ENCODE peak calls at places on chromosomes 3 and 15, in nine cellular contexts. One of them, this sample, is unnamed.

GRCh38 chr3:106827515-106828213 is 549.6 kb upstream of the CCDC54 start:
- DNase-seq in NCI-H2081: no peak
- DNase-seq in cardiac septum: no peak
- DNase-seq in fibroblast of pulmonary artery: peak
- DNase-seq in germinal center: no peak
- DNase-seq in AG08395: peak
- DNase-seq in EH: peak
- DNase-seq in adipocyte: peak
- DNase-seq in Jurkat, Clone E6-1: no peak
- DNase-seq in this sample: peak

GRCh38 chr3:137946341-137946973 is 63.5 kb upstream of the CLDN18 start:
- DNase-seq in NCI-H2081: peak
- DNase-seq in cardiac septum: no peak
- DNase-seq in fibroblast of pulmonary artery: peak
- DNase-seq in germinal center: peak
- DNase-seq in AG08395: peak
- DNase-seq in EH: peak
- DNase-seq in adipocyte: peak
- DNase-seq in Jurkat, Clone E6-1: peak
- DNase-seq in this sample: peak

GRCh38 chr3:179589143-179589542 is 15.3 kb downstream of the MRPL47 start:
- DNase-seq in NCI-H2081: no peak
- DNase-seq in cardiac septum: no peak
- DNase-seq in fibroblast of pulmonary artery: peak
- DNase-seq in germinal center: no peak
- DNase-seq in AG08395: no peak
- DNase-seq in EH: peak
- DNase-seq in adipocyte: peak
- DNase-seq in Jurkat, Clone E6-1: no peak
- DNase-seq in this sample: no peak

GRCh38 chr3:15367059-15367458 is 34.7 kb upstream of the SH3BP5 start:
- DNase-seq in NCI-H2081: no peak
- DNase-seq in cardiac septum: no peak
- DNase-seq in fibroblast of pulmonary artery: peak
- DNase-seq in germinal center: no peak
- DNase-seq in AG08395: peak
- DNase-seq in EH: peak
- DNase-seq in adipocyte: peak
- DNase-seq in Jurkat, Clone E6-1: no peak
- DNase-seq in this sample: peak

GRCh38 chr15:59918994-59919951 is 84.8 kb upstream of the FOXB1 start:
- DNase-seq in NCI-H2081: no peak
- DNase-seq in cardiac septum: no peak
- DNase-seq in fibroblast of pulmonary artery: peak
- DNase-seq in germinal center: no peak
- DNase-seq in AG08395: peak
- DNase-seq in EH: peak
- DNase-seq in adipocyte: peak
- DNase-seq in Jurkat, Clone E6-1: no peak
- DNase-seq in this sample: peak

GRCh38 chr3:157248590-157249425 is 88.9 kb upstream of the CCNL1 start:
- DNase-seq in NCI-H2081: no peak
- DNase-seq in cardiac septum: peak
- DNase-seq in fibroblast of pulmonary artery: peak
- DNase-seq in germinal center: no peak
- DNase-seq in AG08395: peak
- DNase-seq in EH: peak
- DNase-seq in adipocyte: peak
- DNase-seq in Jurkat, Clone E6-1: no peak
- DNase-seq in this sample: peak

GRCh38 chr3:117531078-117531477 is 821.5 kb downstream of the TUSC7 start:
- DNase-seq in NCI-H2081: no peak
- DNase-seq in cardiac septum: no peak
- DNase-seq in fibroblast of pulmonary artery: no peak
- DNase-seq in germinal center: no peak
- DNase-seq in AG08395: no peak
- DNase-seq in EH: no peak
- DNase-seq in adipocyte: no peak
- DNase-seq in Jurkat, Clone E6-1: no peak
- DNase-seq in this sample: no peak

GRCh38 chr15:74604983-74605809 is 10.4 kb upstream of the CLK3 start:
- DNase-seq in NCI-H2081: peak
- DNase-seq in cardiac septum: no peak
- DNase-seq in fibroblast of pulmonary artery: no peak
- DNase-seq in germinal center: no peak
- DNase-seq in AG08395: no peak
- DNase-seq in EH: peak
- DNase-seq in adipocyte: no peak
- DNase-seq in Jurkat, Clone E6-1: no peak
- DNase-seq in this sample: no peak

GRCh38 chr3:23608650-23609049 is 197.1 kb upstream of the UBE2E1 start:
- DNase-seq in NCI-H2081: no peak
- DNase-seq in cardiac septum: no peak
- DNase-seq in fibroblast of pulmonary artery: no peak
- DNase-seq in germinal center: no peak
- DNase-seq in AG08395: no peak
- DNase-seq in EH: no peak
- DNase-seq in adipocyte: no peak
- DNase-seq in Jurkat, Clone E6-1: no peak
- DNase-seq in this sample: no peak

GRCh38 chr3:161066926-161067325 is 38.2 kb downstream of the B3GALNT1 start:
- DNase-seq in NCI-H2081: no peak
- DNase-seq in cardiac septum: no peak
- DNase-seq in fibroblast of pulmonary artery: no peak
- DNase-seq in germinal center: no peak
- DNase-seq in AG08395: no peak
- DNase-seq in EH: no peak
- DNase-seq in adipocyte: no peak
- DNase-seq in Jurkat, Clone E6-1: no peak
- DNase-seq in this sample: no peak

GRCh38 chr15:96416218-96416933 is 85.9 kb downstream of the NR2F2 start:
- DNase-seq in NCI-H2081: no peak
- DNase-seq in cardiac septum: no peak
- DNase-seq in fibroblast of pulmonary artery: no peak
- DNase-seq in germinal center: no peak
- DNase-seq in AG08395: no peak
- DNase-seq in EH: no peak
- DNase-seq in adipocyte: no peak
- DNase-seq in Jurkat, Clone E6-1: no peak
- DNase-seq in this sample: no peak

GRCh38 chr15:65192016-65192415 is 6.9 kb upstream of the CLPX start:
- DNase-seq in NCI-H2081: no peak
- DNase-seq in cardiac septum: no peak
- DNase-seq in fibroblast of pulmonary artery: peak
- DNase-seq in germinal center: no peak
- DNase-seq in AG08395: peak
- DNase-seq in EH: peak
- DNase-seq in adipocyte: no peak
- DNase-seq in Jurkat, Clone E6-1: no peak
- DNase-seq in this sample: no peak

GRCh38 chr3:107328074-107328473 is 49.2 kb upstream of the CCDC54 start:
- DNase-seq in NCI-H2081: no peak
- DNase-seq in cardiac septum: no peak
- DNase-seq in fibroblast of pulmonary artery: no peak
- DNase-seq in germinal center: no peak
- DNase-seq in AG08395: no peak
- DNase-seq in EH: no peak
- DNase-seq in adipocyte: no peak
- DNase-seq in Jurkat, Clone E6-1: no peak
- DNase-seq in this sample: no peak

GRCh38 chr15:36791849-36792618 is 212.6 kb downstream of the CDIN1 start:
- DNase-seq in NCI-H2081: no peak
- DNase-seq in cardiac septum: no peak
- DNase-seq in fibroblast of pulmonary artery: no peak
- DNase-seq in germinal center: no peak
- DNase-seq in AG08395: no peak
- DNase-seq in EH: no peak
- DNase-seq in adipocyte: no peak
- DNase-seq in Jurkat, Clone E6-1: no peak
- DNase-seq in this sample: no peak

GRCh38 chr3:106691476-106691875 is 685.8 kb upstream of the CCDC54 start:
- DNase-seq in NCI-H2081: no peak
- DNase-seq in cardiac septum: no peak
- DNase-seq in fibroblast of pulmonary artery: no peak
- DNase-seq in germinal center: no peak
- DNase-seq in AG08395: no peak
- DNase-seq in EH: no peak
- DNase-seq in adipocyte: no peak
- DNase-seq in Jurkat, Clone E6-1: no peak
- DNase-seq in this sample: no peak

GRCh38 chr15:60528530-60528929 is 49.6 kb upstream of the ICE2 start:
- DNase-seq in NCI-H2081: no peak
- DNase-seq in cardiac septum: no peak
- DNase-seq in fibroblast of pulmonary artery: peak
- DNase-seq in germinal center: no peak
- DNase-seq in AG08395: no peak
- DNase-seq in EH: peak
- DNase-seq in adipocyte: no peak
- DNase-seq in Jurkat, Clone E6-1: no peak
- DNase-seq in this sample: peak

GRCh38 chr15:40844543-40844981 is 714 bp downstream of the SPINT1 start:
- DNase-seq in NCI-H2081: no peak
- DNase-seq in cardiac septum: no peak
- DNase-seq in fibroblast of pulmonary artery: no peak
- DNase-seq in germinal center: peak
- DNase-seq in AG08395: peak
- DNase-seq in EH: peak
- DNase-seq in adipocyte: peak
- DNase-seq in Jurkat, Clone E6-1: peak
- DNase-seq in this sample: peak

GRCh38 chr3:193912621-193913178 is 223.2 kb upstream of the HES1 start:
- DNase-seq in NCI-H2081: no peak
- DNase-seq in cardiac septum: no peak
- DNase-seq in fibroblast of pulmonary artery: no peak
- DNase-seq in germinal center: no peak
- DNase-seq in AG08395: no peak
- DNase-seq in EH: no peak
- DNase-seq in adipocyte: no peak
- DNase-seq in Jurkat, Clone E6-1: no peak
- DNase-seq in this sample: no peak

GRCh38 chr15:65792988-65793812 is 1.1 kb upstream of the DENND4A start:
- DNase-seq in NCI-H2081: no peak
- DNase-seq in cardiac septum: no peak
- DNase-seq in fibroblast of pulmonary artery: no peak
- DNase-seq in germinal center: no peak
- DNase-seq in AG08395: no peak
- DNase-seq in EH: no peak
- DNase-seq in adipocyte: no peak
- DNase-seq in Jurkat, Clone E6-1: no peak
- DNase-seq in this sample: no peak

GRCh38 chr15:60795889-60796288 is 316.9 kb upstream of the ICE2 start:
- DNase-seq in NCI-H2081: no peak
- DNase-seq in cardiac septum: no peak
- DNase-seq in fibroblast of pulmonary artery: no peak
- DNase-seq in germinal center: peak
- DNase-seq in AG08395: no peak
- DNase-seq in EH: no peak
- DNase-seq in adipocyte: no peak
- DNase-seq in Jurkat, Clone E6-1: no peak
- DNase-seq in this sample: no peak

GRCh38 chr15:41853191-41853590 is 14.5 kb downstream of the PLA2G4B start:
- DNase-seq in NCI-H2081: no peak
- DNase-seq in cardiac septum: no peak
- DNase-seq in fibroblast of pulmonary artery: no peak
- DNase-seq in germinal center: no peak
- DNase-seq in AG08395: no peak
- DNase-seq in EH: no peak
- DNase-seq in adipocyte: no peak
- DNase-seq in Jurkat, Clone E6-1: no peak
- DNase-seq in this sample: no peak

GRCh38 chr3:47261301-47261700 is 21.3 kb downstream of the KIF9 start:
- DNase-seq in NCI-H2081: no peak
- DNase-seq in cardiac septum: no peak
- DNase-seq in fibroblast of pulmonary artery: no peak
- DNase-seq in germinal center: no peak
- DNase-seq in AG08395: peak
- DNase-seq in EH: peak
- DNase-seq in adipocyte: peak
- DNase-seq in Jurkat, Clone E6-1: no peak
- DNase-seq in this sample: peak

GRCh38 chr15:75123395-75123794 is 78.3 kb upstream of the C15orf39 start:
- DNase-seq in NCI-H2081: no peak
- DNase-seq in cardiac septum: no peak
- DNase-seq in fibroblast of pulmonary artery: no peak
- DNase-seq in germinal center: no peak
- DNase-seq in AG08395: peak
- DNase-seq in EH: peak
- DNase-seq in adipocyte: peak
- DNase-seq in Jurkat, Clone E6-1: no peak
- DNase-seq in this sample: peak

GRCh38 chr3:159978918-159979703 is 9.5 kb upstream of the IL12A start:
- DNase-seq in NCI-H2081: no peak
- DNase-seq in cardiac septum: no peak
- DNase-seq in fibroblast of pulmonary artery: no peak
- DNase-seq in germinal center: no peak
- DNase-seq in AG08395: no peak
- DNase-seq in EH: no peak
- DNase-seq in adipocyte: no peak
- DNase-seq in Jurkat, Clone E6-1: no peak
- DNase-seq in this sample: no peak

This sample was measured in foreskin fibroblast.